ENCODE peak calls at places on chromosomes 16 and 17, in ten cellular contexts. G, I, H, S, R, J, M, F, N and W are unnamed samples.

GRCh38 chr17:75733471-75733870 is 12.2 kb downstream of the ITGB4 start:
- DNase-seq in G (no peak), I (no peak), H (no peak), S (peak; percentile 57), R (no peak), J (no peak), M (no peak), F (no peak), N (no peak), W (no peak)

GRCh38 chr16:78689031-78689430 is 589.6 kb downstream of the WWOX start:
- DNase-seq in G (peak; percentile 78), I (peak; percentile 62), H (no peak), S (no peak), R (no peak), J (no peak), M (peak; percentile 1), F (no peak), N (no peak), W (no peak)

GRCh38 chr17:50457621-50458020 is 11.1 kb downstream of the CHAD start:
- DNase-seq in G (no peak), I (no peak), H (no peak), S (no peak), R (no peak), J (no peak), M (no peak), F (no peak), N (no peak), W (no peak)

GRCh38 chr17:9765302-9765701 is 26.1 kb downstream of the DHRS7C start:
- DNase-seq in G (no peak), I (no peak), H (no peak), S (no peak), R (no peak), J (no peak), M (no peak), F (no peak), N (no peak), W (no peak)

GRCh38 chr16:10386517-10387377 is 886 bp downstream of the ATF7IP2 start:
- DNase-seq in G (peak; percentile 17), I (no peak), H (peak; percentile 43), S (no peak), R (no peak), J (no peak), M (peak; percentile 2), F (no peak), N (no peak), W (no peak)

GRCh38 chr17:79620207-79621038 is 9.6 kb upstream of the RBFOX3 start:
- DNase-seq in G (no peak), I (peak; percentile 4), H (no peak), S (peak; percentile 16), R (peak; percentile 11), J (no peak), M (no peak), F (peak; percentile 23), N (no peak), W (no peak)

GRCh38 chr16:70151391-70151790 is 22.2 kb upstream of the CLEC18C start:
- DNase-seq in G (no peak), I (no peak), H (no peak), S (no peak), R (no peak), J (no peak), M (no peak), F (no peak), N (no peak), W (no peak)

GRCh38 chr16:49473131-49473530 is 99.5 kb downstream of the C16orf78 start:
- DNase-seq in G (no peak), I (peak; percentile 4), H (no peak), S (peak; percentile 35), R (peak; percentile 16), J (no peak), M (no peak), F (peak; percentile 32), N (no peak), W (no peak)

GRCh38 chr17:75008373-75008772 is 4.1 kb upstream of the MRPL58 start:
- DNase-seq in G (no peak), I (no peak), H (no peak), S (no peak), R (no peak), J (no peak), M (no peak), F (no peak), N (no peak), W (no peak)

GRCh38 chr17:17681187-17681743 is at the start of gene RAI1:
- DNase-seq in G (peak; percentile 89), I (peak; percentile 75), H (peak; percentile 87), S (no peak), R (peak; percentile 86), J (peak; percentile 56), M (peak; percentile 79), F (peak; percentile 85), N (no peak), W (no peak)

GRCh38 chr17:57684711-57685498 is 60.2 kb downstream of the CCDC182 start:
- DNase-seq in G (no peak), I (no peak), H (no peak), S (peak; percentile 9), R (no peak), J (no peak), M (no peak), F (no peak), N (no peak), W (no peak)

GRCh38 chr17:82356028-82356427 is 3.0 kb upstream of the TEX19 start:
- DNase-seq in G (no peak), I (no peak), H (no peak), S (no peak), R (no peak), J (no peak), M (no peak), F (no peak), N (no peak), W (no peak)

DNA sequence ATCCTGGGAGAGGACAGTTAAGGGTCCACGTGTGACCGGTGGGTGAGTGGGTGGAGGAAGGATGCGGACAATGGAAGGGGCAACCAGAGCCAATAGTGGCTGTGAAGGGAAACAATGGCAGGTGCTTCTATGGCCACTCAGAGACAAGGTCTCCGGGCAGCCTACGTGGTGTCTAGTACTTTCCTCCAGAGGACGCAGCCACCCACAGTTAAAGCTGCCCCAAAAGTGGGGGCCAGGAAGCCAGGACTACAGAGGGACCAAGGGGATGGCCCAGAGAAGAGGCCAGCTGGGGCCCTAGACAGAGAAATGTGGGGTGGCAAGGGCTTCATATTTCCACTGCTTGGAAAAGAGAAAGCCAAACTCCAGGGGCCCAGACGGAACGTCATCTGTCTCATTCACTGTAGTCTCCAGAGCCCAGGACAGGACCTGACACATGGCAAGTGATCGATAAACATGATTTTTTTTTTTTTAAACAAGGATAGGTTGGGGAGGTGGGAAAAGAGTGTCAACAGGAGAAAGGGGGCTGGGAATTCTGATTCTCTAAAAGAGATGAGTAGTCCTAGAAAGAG is 861 bp upstream of the PER1 start:
- DNase-seq in G (no peak), I (peak; percentile 49), H (no peak), S (no peak), R (peak; percentile 58), J (no peak), M (no peak), F (no peak), N (no peak), W (no peak)
- H3K4me3 ChIP-seq in G (peak overlapping the region; percentile 76), I (peak overlapping the region; percentile 74), H (peak overlapping the region; percentile 27), S (peak overlapping the region; percentile 98), R (no peak overlapping the region), J (no peak overlapping the region), M (no peak overlapping the region), F (peak overlapping the region; percentile 86), N (no peak overlapping the region), W (peak overlapping the region; percentile 82)

DNA sequence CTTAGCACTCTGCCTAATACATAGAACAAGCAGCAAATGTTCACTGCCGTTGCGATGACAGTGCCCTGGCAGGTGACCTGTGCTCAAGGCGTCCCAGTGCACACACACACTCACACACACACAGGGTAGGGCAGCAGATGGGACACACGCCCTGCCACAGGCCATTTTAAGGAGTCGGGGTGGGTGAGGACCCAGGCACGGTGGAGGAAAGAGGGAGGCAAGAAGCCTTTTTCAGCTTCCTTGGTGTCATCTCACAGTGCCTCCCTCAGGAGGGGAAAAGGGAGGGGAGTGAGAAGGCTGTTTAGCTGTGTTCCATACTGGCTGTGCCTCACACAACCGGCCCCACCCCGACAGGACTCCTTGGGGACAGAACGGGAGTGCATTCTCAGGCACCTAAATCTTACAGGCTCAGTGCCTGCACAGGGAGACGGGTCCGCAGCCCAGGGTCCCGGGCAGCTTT is 1.5 kb downstream of the PITPNM3 start:
- DNase-seq in G (no peak), I (no peak), H (no peak), S (no peak), R (no peak), J (no peak), M (no peak), F (no peak), N (no peak), W (no peak)
- H3K4me3 ChIP-seq in G (no peak overlapping the region), I (peak overlapping the region; percentile 62), H (no peak overlapping the region), S (peak overlapping the region; percentile 80), R (no peak overlapping the region), J (no peak overlapping the region), M (peak overlapping the region; percentile 56), F (peak overlapping the region; percentile 52), N (no peak overlapping the region), W (no peak overlapping the region)

DNA sequence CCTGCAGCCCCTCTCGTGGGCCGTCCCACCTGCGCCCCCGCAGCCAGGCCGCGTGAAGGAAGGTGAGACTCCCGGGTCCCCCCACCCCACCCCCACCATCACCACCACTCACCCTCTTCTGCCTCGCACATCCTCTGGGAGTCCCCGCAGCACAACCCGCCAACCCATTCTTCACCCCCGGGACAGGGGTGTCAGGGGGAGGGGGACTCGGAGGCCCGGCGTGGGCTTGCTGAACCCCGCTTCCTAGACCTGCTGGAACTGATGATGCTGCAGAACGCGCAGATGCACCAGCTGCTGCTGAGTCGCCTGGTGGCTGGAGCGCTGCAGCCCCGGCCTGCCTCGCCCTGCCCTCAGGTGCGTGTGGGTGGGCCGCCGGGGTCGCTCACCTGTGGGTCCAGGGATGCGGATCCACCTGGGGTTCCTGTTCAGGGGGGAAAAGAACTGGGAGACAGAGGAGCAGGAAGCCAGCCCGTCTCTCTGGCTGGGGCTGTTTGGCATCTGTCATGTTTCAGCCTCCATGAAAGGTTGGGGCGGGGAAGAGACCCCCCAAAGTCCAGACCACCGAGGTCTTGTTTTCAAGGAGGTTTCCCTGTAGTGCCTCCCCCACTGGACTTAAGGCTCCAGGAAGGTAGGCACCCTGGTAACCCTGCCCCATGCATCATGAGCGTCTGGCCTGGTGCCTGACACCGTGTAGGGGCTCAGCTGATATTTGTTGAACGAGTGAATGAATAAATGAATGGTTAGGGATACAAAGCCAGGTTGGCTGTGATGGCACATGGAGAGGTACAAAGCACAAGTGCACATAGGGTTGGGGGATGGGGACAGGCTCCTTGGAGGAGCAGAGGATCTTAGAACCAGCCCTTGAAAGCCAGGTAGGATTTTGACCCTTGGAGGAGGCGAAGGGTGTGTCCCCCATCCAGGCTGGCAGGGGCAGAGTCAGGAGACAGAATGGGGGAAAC is 849 bp downstream of the PRR29 start:
- DNase-seq in G (no peak), I (peak; percentile 15), H (no peak), S (peak; percentile 55), R (peak; percentile 47), J (no peak), M (no peak), F (peak; percentile 42), N (no peak), W (no peak)
- H3K4me3 ChIP-seq in G (peak overlapping the region; percentile 73), I (peak overlapping the region; percentile 32), H (no peak overlapping the region), S (peak overlapping the region; percentile 51), R (no peak overlapping the region), J (peak overlapping the region; percentile 74), M (no peak overlapping the region), F (peak overlapping the region; percentile 38), N (peak overlapping the region; percentile 74), W (peak overlapping the region; percentile 37)

DNA sequence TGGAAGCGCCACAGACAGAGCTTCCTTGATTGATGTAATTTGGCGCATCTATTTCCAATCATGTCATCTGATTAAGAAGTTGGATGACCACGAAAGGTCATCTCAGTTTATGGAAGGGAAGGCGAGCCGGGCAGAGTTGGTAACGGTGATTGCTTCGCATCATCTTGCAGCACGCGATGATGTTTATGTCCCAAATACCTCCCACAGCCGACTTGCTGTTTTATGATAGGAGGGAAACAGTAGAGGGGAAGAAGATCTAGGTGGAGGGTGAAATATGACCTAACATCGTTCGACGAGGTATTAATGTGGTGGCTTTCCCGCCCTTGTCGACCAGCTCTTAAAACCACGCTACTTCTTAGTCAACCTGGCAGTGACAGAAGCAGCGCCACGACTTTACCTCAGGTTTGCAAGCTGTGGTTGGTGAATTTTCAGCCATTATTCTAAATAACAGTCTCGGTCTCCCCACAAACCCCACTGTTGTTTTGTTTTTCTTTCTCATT is 836 bp upstream of the TANC2 start:
- DNase-seq in G (no peak), I (no peak), H (peak; percentile 13), S (no peak), R (no peak), J (no peak), M (peak; percentile 52), F (no peak), N (no peak), W (no peak)
- H3K4me3 ChIP-seq in G (no peak overlapping the region), I (peak overlapping the region; percentile 94), H (peak overlapping the region; percentile 49), S (peak overlapping the region; percentile 82), R (no peak overlapping the region), J (peak overlapping the region; percentile 63), M (no peak overlapping the region), F (peak overlapping the region; percentile 68), N (no peak overlapping the region), W (no peak overlapping the region)